ENCODE peak calls at places on chromosome 13, in ten cellular contexts. M is GM12878, B is esophagus muscularis mucosa, Z is stomach, A is upper lobe of left lung, U is SK-N-SH, E is H1, C is suprapubic skin, K is sigmoid colon, V is HepG2. Y is an unnamed sample.

GRCh38 chr13:40190656-40191100 is 475.8 kb downstream of the FOXO1 start:
- DNase-seq in M (no peak), B (no peak), Z (peak; percentile 50), A (no peak), U (peak; percentile 63), E (no peak), C (no peak), K (peak; percentile 74), V (peak; percentile 6), Y (peak; percentile 58)

GRCh38 chr13:94369862-94370491 is 109.5 kb downstream of the DCT start:
- DNase-seq in M (no peak), B (peak; percentile 77), Z (no peak), A (no peak), U (no peak), E (no peak), C (no peak), K (no peak), V (no peak), Y (peak; percentile 7)

GRCh38 chr13:30186644-30187431 is 120.5 kb downstream of the KATNAL1 start:
- DNase-seq in M (no peak), B (peak; percentile 53), Z (no peak), A (no peak), U (no peak), E (no peak), C (no peak), K (no peak), V (no peak), Y (no peak)

GRCh38 chr13:71797487-71797886 is 69.5 kb downstream of the DACH1 start:
- DNase-seq in M (no peak), B (no peak), Z (no peak), A (no peak), U (no peak), E (no peak), C (no peak), K (no peak), V (no peak), Y (no peak)

GRCh38 chr13:66693656-66694055 is 536.5 kb downstream of the PCDH9 start:
- DNase-seq in M (no peak), B (no peak), Z (no peak), A (no peak), U (no peak), E (no peak), C (no peak), K (no peak), V (no peak), Y (no peak)

GRCh38 chr13:23516706-23517105 is 53.5 kb upstream of the TNFRSF19 start:
- DNase-seq in M (no peak), B (peak; percentile 1), Z (no peak), A (no peak), U (no peak), E (no peak), C (no peak), K (no peak), V (peak; percentile 20), Y (no peak)

GRCh38 chr13:41854758-41855157 is 106.2 kb downstream of the VWA8 start:
- DNase-seq in M (no peak), B (no peak), Z (no peak), A (no peak), U (no peak), E (no peak), C (no peak), K (no peak), V (no peak), Y (no peak)

GRCh38 chr13:99862243-99862642 is 109.3 kb downstream of the ZIC5 start:
- DNase-seq in M (no peak), B (no peak), Z (no peak), A (no peak), U (no peak), E (no peak), C (no peak), K (no peak), V (no peak), Y (no peak)

GRCh38 chr13:109155301-109155761 is 525.9 kb downstream of the MYO16 start:
- DNase-seq in M (no peak), B (no peak), Z (no peak), A (no peak), U (no peak), E (no peak), C (no peak), K (no peak), V (no peak), Y (no peak)

GRCh38 chr13:110302154-110302553 is 4.8 kb downstream of the COL4A1 start:
- DNase-seq in M (no peak), B (no peak), Z (no peak), A (no peak), U (no peak), E (no peak), C (peak; percentile 24), K (peak; percentile 40), V (no peak), Y (no peak)

GRCh38 chr13:30924321-30924720 is 8.1 kb upstream of the TEX26 start:
- DNase-seq in M (no peak), B (peak; percentile 47), Z (no peak), A (no peak), U (no peak), E (no peak), C (no peak), K (no peak), V (no peak), Y (no peak)

GRCh38 chr13:80989241-80989640 is 648.3 kb upstream of the SPRY2 start:
- DNase-seq in M (no peak), B (no peak), Z (no peak), A (no peak), U (no peak), E (no peak), C (no peak), K (no peak), V (no peak), Y (no peak)

GRCh38 chr13:78131811-78132210 is 213.2 kb upstream of the EDNRB start:
- DNase-seq in M (no peak), B (no peak), Z (no peak), A (no peak), U (no peak), E (no peak), C (no peak), K (no peak), V (no peak), Y (no peak)

GRCh38 chr13:101520672-101521071 is 68.2 kb downstream of the ITGBL1 start:
- DNase-seq in M (no peak), B (no peak), Z (no peak), A (no peak), U (no peak), E (no peak), C (no peak), K (no peak), V (no peak), Y (no peak)

GRCh38 chr13:113001251-113002140 is 32.5 kb downstream of the MCF2L start:
- DNase-seq in M (no peak), B (no peak), Z (peak; percentile 68), A (peak; percentile 84), U (peak; percentile 95), E (no peak), C (no peak), K (no peak), V (peak; percentile 47), Y (peak; percentile 41)

GRCh38 chr13:94033830-94034642 is 445.4 kb downstream of the DCT start:
- DNase-seq in M (no peak), B (no peak), Z (no peak), A (no peak), U (no peak), E (no peak), C (no peak), K (no peak), V (no peak), Y (no peak)

GRCh38 chr13:98142427-98143156 is at the start of gene FARP1:
- DNase-seq in M (no peak), B (no peak), Z (peak; percentile 88), A (peak; percentile 96), U (peak; percentile 95), E (no peak), C (peak; percentile 80), K (peak; percentile 86), V (peak; percentile 62), Y (peak; percentile 84)

GRCh38 chr13:33087091-33087490 is 70.9 kb downstream of the KL start:
- DNase-seq in M (no peak), B (no peak), Z (no peak), A (no peak), U (no peak), E (no peak), C (no peak), K (no peak), V (no peak), Y (no peak)

GRCh38 chr13:24875566-24875965 is 111.6 kb downstream of the RNF17 start:
- DNase-seq in M (no peak), B (peak; percentile 34), Z (no peak), A (no peak), U (no peak), E (no peak), C (no peak), K (no peak), V (no peak), Y (no peak)
- TF ChIP-seq POLR2AphosphoS5 in M (no peak), B (no peak), Z (no peak), A (no peak), U (no peak), E (no peak), C (no peak), K (no peak), V (no peak), Y (no peak)

GRCh38 chr13:28601581-28601980 is 57.3 kb upstream of the POMP start:
- DNase-seq in M (no peak), B (no peak), Z (no peak), A (no peak), U (no peak), E (no peak), C (no peak), K (no peak), V (no peak), Y (no peak)

GRCh38 chr13:28602580-28602979 is 56.4 kb upstream of the POMP start:
- DNase-seq in M (no peak), B (no peak), Z (no peak), A (no peak), U (no peak), E (no peak), C (no peak), K (no peak), V (no peak), Y (no peak)

GRCh38 chr13:28603033-28603664 is 55.8 kb upstream of the POMP start:
- DNase-seq in M (no peak), B (no peak), Z (no peak), A (no peak), U (no peak), E (no peak), C (no peak), K (no peak), V (no peak), Y (no peak)

GRCh38 chr13:28597641-28598040 is 61.3 kb upstream of the POMP start:
- DNase-seq in M (no peak), B (no peak), Z (no peak), A (no peak), U (no peak), E (no peak), C (no peak), K (no peak), V (no peak), Y (no peak)
- TF ChIP-seq EP300 in M (no peak), B (no peak), Z (no peak), A (no peak), U (no peak), E (no peak), C (no peak), K (no peak), V (no peak), Y (no peak)

GRCh38 chr13:22412452-22412851 is 741.6 kb downstream of the FGF9 start:
- DNase-seq in M (no peak), B (no peak), Z (no peak), A (no peak), U (no peak), E (no peak), C (no peak), K (no peak), V (no peak), Y (no peak)
- H3K9me3 ChIP-seq in M (no peaks in the 10 kb centered on the region), B (peaks cover 32% of the 10 kb centered on the region), Z (peaks cover 22% of the 10 kb centered on the region), A (peaks cover 17% of the 10 kb centered on the region), U (peaks cover 19% of the 10 kb centered on the region), E (peaks cover 10% of the 10 kb centered on the region), C (peaks cover 10% of the 10 kb centered on the region), K (no peaks in the 10 kb centered on the region), V (peaks cover 49% of the 10 kb centered on the region), Y (peaks cover 21% of the 10 kb centered on the region)

GRCh38 chr13:47508518-47509228 is 492.4 kb downstream of the SUCLA2 start:
- DNase-seq in M (no peak), B (no peak), Z (no peak), A (no peak), U (no peak), E (no peak), C (no peak), K (no peak), V (no peak), Y (no peak)
- TF ChIP-seq POLR2AphosphoS5 in M (no peak), B (no peak), Z (no peak), A (no peak), U (no peak), E (no peak), C (no peak), K (no peak), V (no peak), Y (no peak)

Y was measured in transverse colon.